ENCODE peak calls at places on chromosomes 2 and 18, in six cellular contexts. T, S, Q, L, R and Z are unnamed samples.

GRCh38 chr18:75213610-75214009 is 3.0 kb downstream of the TSHZ1 start:
- DNase-seq in T (peak; percentile 75), S (no peak), Q (no peak), L (no peak), R (no peak), Z (no peak)

GRCh38 chr2:16665746-16666452 is at the start of gene CYRIA:
- DNase-seq in T (peak; percentile 42), S (no peak), Q (no peak), L (peak; percentile 42), R (peak; percentile 41), Z (peak; percentile 79)

GRCh38 chr2:105840933-105841332 is 96.2 kb downstream of the NCK2 start:
- DNase-seq in T (no peak), S (no peak), Q (no peak), L (no peak), R (no peak), Z (no peak)

GRCh38 chr2:1491751-1492150 is 78.5 kb downstream of the TPO start:
- DNase-seq in T (no peak), S (no peak), Q (peak; percentile 24), L (no peak), R (peak; percentile 11), Z (peak; percentile 61)

GRCh38 chr2:65261676-65262075 is 34.0 kb downstream of the ACTR2 start:
- DNase-seq in T (no peak), S (no peak), Q (no peak), L (no peak), R (no peak), Z (no peak)

GRCh38 chr18:23998811-23999210 is 15.7 kb upstream of the TTC39C start:
- DNase-seq in T (peak; percentile 15), S (no peak), Q (no peak), L (no peak), R (no peak), Z (no peak)

GRCh38 chr2:228875152-228875875 is 395.8 kb downstream of the PID1 start:
- DNase-seq in T (no peak), S (no peak), Q (no peak), L (no peak), R (no peak), Z (no peak)

GRCh38 chr2:60352491-60353405 is 200.7 kb downstream of the BCL11A start:
- DNase-seq in T (no peak), S (no peak), Q (no peak), L (no peak), R (no peak), Z (no peak)

GRCh38 chr18:7946724-7947377 is 379.7 kb downstream of the PTPRM start:
- DNase-seq in T (peak; percentile 35), S (no peak), Q (no peak), L (no peak), R (no peak), Z (no peak)

GRCh38 chr2:120397362-120397811 is 51.5 kb downstream of the INHBB start:
- DNase-seq in T (no peak), S (no peak), Q (peak; percentile 54), L (no peak), R (peak; percentile 21), Z (no peak)

GRCh38 chr18:59024829-59025228 is 114.9 kb upstream of the SEC11C start:
- DNase-seq in T (no peak), S (no peak), Q (no peak), L (no peak), R (no peak), Z (no peak)

GRCh38 chr18:62766266-62766665 is 50.9 kb downstream of the PHLPP1 start:
- DNase-seq in T (no peak), S (no peak), Q (no peak), L (no peak), R (no peak), Z (no peak)

GRCh38 chr2:223026357-223027110 is 25.5 kb upstream of the KCNE4 start:
- DNase-seq in T (no peak), S (no peak), Q (no peak), L (no peak), R (no peak), Z (no peak)

GRCh38 chr2:201909348-201909747 is 103.0 kb downstream of the CDK15 start:
- DNase-seq in T (no peak), S (no peak), Q (no peak), L (no peak), R (no peak), Z (no peak)

GRCh38 chr2:19837235-19837766 is 64.5 kb downstream of the TTC32 start:
- DNase-seq in T (no peak), S (no peak), Q (no peak), L (no peak), R (no peak), Z (peak; percentile 43)

GRCh38 chr2:145404690-145405089 is 884.8 kb upstream of the ZEB2 start:
- DNase-seq in T (no peak), S (no peak), Q (no peak), L (no peak), R (no peak), Z (no peak)

GRCh38 chr2:34419856-34420255 is 820.8 kb upstream of the FAM98A start:
- DNase-seq in T (no peak), S (no peak), Q (no peak), L (no peak), R (no peak), Z (no peak)